ENCODE peak calls at places on chromosome 13, in four cellular contexts. W, U, F and C are unnamed samples.

GRCh38 chr13:29937836-29938235 is 87.4 kb upstream of the UBL3 start:
- DNase-seq in W (peak; percentile 32), U (no peak), F (no peak), C (no peak)

GRCh38 chr13:97000295-97000925 is 6.1 kb upstream of the OXGR1 start:
- DNase-seq in W (no peak), U (no peak), F (peak; percentile 73), C (peak; percentile 58)

GRCh38 chr13:112244495-112245177 is 131.5 kb upstream of the SPACA7 start:
- DNase-seq in W (no peak), U (peak; percentile 61), F (no peak), C (no peak)

GRCh38 chr13:60591348-60591747 is 194.3 kb downstream of the TDRD3 start:
- DNase-seq in W (no peak), U (no peak), F (peak; percentile 84), C (peak; percentile 43)

GRCh38 chr13:113064000-113064533 is 41.5 kb upstream of the F7 start:
- DNase-seq in W (no peak), U (no peak), F (no peak), C (no peak)

GRCh38 chr13:89465366-89465765 is 1794.2 kb downstream of the SLITRK5 start:
- DNase-seq in W (no peak), U (no peak), F (peak; percentile 7), C (peak; percentile 6)

GRCh38 chr13:83666126-83666525 is 216.1 kb downstream of the SLITRK1 start:
- DNase-seq in W (no peak), U (no peak), F (no peak), C (no peak)

GRCh38 chr13:50744261-50744660 is 99.2 kb downstream of the DLEU7 start:
- DNase-seq in W (no peak), U (no peak), F (no peak), C (no peak)

GRCh38 chr13:21475115-21475514 is 16.0 kb upstream of the ZDHHC20 start:
- DNase-seq in W (no peak), U (no peak), F (no peak), C (no peak)

GRCh38 chr13:54078271-54078670 is 1049.7 kb downstream of the OLFM4 start:
- DNase-seq in W (no peak), U (no peak), F (no peak), C (no peak)

GRCh38 chr13:106103779-106104178 is 431.7 kb downstream of the EFNB2 start:
- DNase-seq in W (no peak), U (no peak), F (peak; percentile 65), C (peak; percentile 88)

GRCh38 chr13:54029226-54029625 is 1000.6 kb downstream of the OLFM4 start:
- DNase-seq in W (no peak), U (no peak), F (no peak), C (no peak)

GRCh38 chr13:64579331-64579730 is 2650.8 kb downstream of the PCDH9 start:
- DNase-seq in W (no peak), U (no peak), F (no peak), C (no peak)

GRCh38 chr13:26324867-26325266 is 70.9 kb downstream of the CDK8 start:
- DNase-seq in W (no peak), U (no peak), F (no peak), C (no peak)

GRCh38 chr13:95714142-95714832 is 37.3 kb downstream of the DNAJC3 start:
- DNase-seq in W (no peak), U (no peak), F (peak; percentile 76), C (peak; percentile 59)

GRCh38 chr13:52925775-52926285 is 77.4 kb upstream of the PCDH8 start:
- DNase-seq in W (no peak), U (no peak), F (peak; percentile 1), C (no peak)

GRCh38 chr13:110298566-110299321 is 8.2 kb downstream of the COL4A1 start:
- DNase-seq in W (no peak), U (peak; percentile 84), F (peak; percentile 60), C (peak; percentile 70)

GRCh38 chr13:85497652-85498051 is 301.6 kb downstream of the SLITRK6 start:
- DNase-seq in W (no peak), U (no peak), F (peak; percentile 96), C (peak; percentile 53)

GRCh38 chr13:86864376-86864775 is 806.8 kb upstream of the SLITRK5 start:
- DNase-seq in W (no peak), U (no peak), F (no peak), C (no peak)

GRCh38 chr13:72886272-72887062 is 104.5 kb downstream of the PIBF1 start:
- DNase-seq in W (no peak), U (no peak), F (peak; percentile 74), C (peak; percentile 76)

GRCh38 chr13:91185294-91185863 is 162.1 kb upstream of the MIR17HG start:
- DNase-seq in W (no peak), U (no peak), F (peak; percentile 46), C (peak; percentile 6)

GRCh38 chr13:109671919-109672318 is 114.5 kb downstream of the IRS2 start:
- DNase-seq in W (no peak), U (no peak), F (no peak), C (no peak)

GRCh38 chr13:25987987-25988386 is 63.8 kb downstream of the SHISA2 start:
- DNase-seq in W (no peak), U (no peak), F (no peak), C (no peak)

GRCh38 chr13:99903140-99903539 is 68.4 kb downstream of the ZIC5 start:
- DNase-seq in W (no peak), U (no peak), F (no peak), C (no peak)

GRCh38 chr13:99902657-99903056 is 68.9 kb downstream of the ZIC5 start:
- DNase-seq in W (no peak), U (no peak), F (no peak), C (no peak)

GRCh38 chr13:99898421-99898820 is 73.1 kb downstream of the ZIC5 start:
- DNase-seq in W (no peak), U (no peak), F (no peak), C (no peak)

GRCh38 chr13:99896712-99897440 is 74.7 kb downstream of the ZIC5 start:
- DNase-seq in W (no peak), U (no peak), F (no peak), C (no peak)

DNA sequence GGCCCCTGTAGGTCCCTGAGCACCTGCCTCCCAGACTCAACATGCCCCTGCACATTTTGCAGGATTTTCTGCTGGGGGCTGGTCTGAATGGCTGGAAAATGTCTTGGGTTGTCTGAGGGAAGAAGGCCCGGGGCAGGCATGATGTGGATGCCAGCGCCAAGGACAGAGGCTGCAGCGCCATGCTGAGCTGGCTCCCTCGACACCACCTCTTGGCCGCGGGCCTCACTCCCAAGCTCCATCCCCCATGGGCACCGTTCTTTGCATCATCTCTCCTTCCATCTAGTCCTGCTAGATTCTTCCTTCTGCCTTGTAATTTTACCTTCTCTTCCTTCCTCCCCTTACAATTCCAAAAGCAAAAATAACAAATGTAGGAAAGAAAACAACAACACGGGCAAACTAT is 70.6 kb downstream of the ZIC5 start:
- DNase-seq in W (no peak), U (no peak), F (no peak), C (no peak)
- H3K4me3 ChIP-seq in W (no peak overlapping the region), U (no peak overlapping the region), F (no peak overlapping the region), C (no peak overlapping the region)

DNA sequence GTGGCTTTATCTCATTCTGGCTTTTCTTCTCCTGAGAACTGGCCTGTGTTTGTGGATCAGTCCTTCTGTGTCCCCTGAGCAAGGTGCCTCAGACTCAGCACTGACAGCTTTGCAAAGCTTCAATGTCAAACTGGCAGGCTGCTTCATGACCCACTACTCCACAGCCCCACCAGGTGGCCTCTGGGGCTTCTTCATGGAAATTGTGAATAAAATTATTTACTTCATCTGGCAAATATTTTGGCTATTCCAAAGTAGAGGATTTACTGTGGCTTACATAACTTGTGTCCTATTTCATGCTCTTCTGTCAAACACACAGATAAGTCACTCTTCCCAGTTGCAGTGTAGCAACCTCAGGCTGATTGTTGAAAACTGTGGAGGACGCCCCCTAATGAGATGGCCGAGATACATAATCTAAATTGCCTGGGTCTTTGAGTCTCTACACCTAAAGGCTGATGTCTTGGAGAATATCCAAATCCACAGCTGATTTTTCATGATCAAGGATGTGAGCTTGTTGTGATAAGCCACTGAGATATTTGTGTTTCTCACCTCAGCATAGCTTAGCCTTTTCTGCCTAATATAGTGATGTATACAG is 721.9 kb upstream of the SLC10A2 start:
- DNase-seq in W (no peak), U (no peak), F (peak; percentile 7), C (no peak)
- TF ChIP-seq CTCF in W (no peak), U (no peak), F (peak; percentile 29), C (peak; percentile 5)

DNA sequence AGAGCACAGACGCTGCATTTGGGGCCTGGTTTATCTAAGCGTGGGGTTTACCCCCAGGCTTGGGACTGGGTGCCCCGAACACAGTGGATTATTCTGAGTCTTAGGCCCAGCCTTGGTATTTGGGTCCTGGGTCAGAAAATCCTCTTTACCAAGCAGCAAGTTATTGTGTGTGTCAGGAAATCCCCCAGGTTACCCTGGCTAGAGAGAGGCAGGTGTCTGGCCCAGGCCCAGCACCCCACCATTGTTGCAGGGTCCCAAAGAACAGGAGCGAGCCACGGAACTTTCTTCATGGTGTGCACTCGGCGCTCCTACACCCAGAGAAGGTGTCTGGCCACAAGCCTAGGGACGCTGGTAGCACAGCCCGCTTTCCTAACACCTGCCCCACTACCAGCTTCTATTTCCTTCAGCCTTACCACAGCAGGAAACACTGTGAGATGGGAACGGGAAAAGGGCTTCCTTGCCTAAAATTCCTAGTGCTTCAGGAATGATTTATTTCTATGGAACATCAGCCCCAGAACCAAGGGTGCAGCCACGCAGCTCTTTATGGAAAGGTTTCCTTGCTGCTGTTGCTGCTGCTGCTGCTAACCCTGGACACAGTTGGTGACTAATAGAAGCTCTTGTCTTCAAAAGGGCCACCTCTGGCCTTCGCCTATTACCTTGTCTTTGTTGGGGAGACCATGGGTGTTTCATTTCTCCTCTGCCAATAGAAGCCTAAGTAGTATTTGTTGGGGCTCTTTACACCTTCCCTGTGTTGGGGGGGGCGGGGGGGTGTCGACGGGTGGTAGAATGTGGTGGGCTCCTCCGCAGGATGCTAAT is 7.5 kb upstream of the CDX2 start:
- DNase-seq in W (no peak), U (no peak), F (no peak), C (no peak)
- H3K4me3 ChIP-seq in W (peak overlapping the region; percentile 60), U (no peak overlapping the region), F (no peak overlapping the region), C (no peak overlapping the region)

DNA sequence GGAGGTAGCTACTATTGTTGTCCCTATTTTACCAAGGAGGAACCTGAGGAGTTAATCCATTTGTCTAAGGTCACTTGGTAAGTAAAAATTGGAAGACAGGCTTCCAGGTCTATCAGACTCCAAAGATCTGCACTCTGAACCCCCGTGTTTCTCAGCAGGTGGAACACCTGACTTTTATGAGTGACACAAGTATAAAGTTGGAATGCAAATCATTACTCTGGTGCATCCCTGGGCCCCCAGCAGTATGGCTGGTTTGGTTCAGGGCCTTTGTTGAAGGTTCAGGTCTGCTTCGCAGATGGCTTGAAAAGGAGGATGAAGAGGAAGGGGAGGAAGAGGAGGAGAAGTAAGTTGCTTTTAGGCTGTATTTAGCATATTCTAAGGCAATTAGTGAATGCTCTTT is 46.0 kb downstream of the RGCC start:
- DNase-seq in W (no peak), U (no peak), F (no peak), C (no peak)
- TF ChIP-seq CTCF in W (no peak), U (no peak), F (no peak), C (no peak)

GRCh38 chr13:94712812-94713555 is 639 bp upstream of the SOX21 start:
- DNase-seq in W (no peak), U (no peak), F (peak; percentile 65), C (peak; percentile 74)

GRCh38 chr13:94716016-94716415 is 3.7 kb upstream of the SOX21 start:
- DNase-seq in W (no peak), U (no peak), F (no peak), C (no peak)

GRCh38 chr13:94712287-94712811 is at the start of gene SOX21:
- DNase-seq in W (no peak), U (no peak), F (no peak), C (peak; percentile 5)

GRCh38 chr13:94711561-94712286 is 621 bp downstream of the SOX21 start:
- DNase-seq in W (no peak), U (no peak), F (peak; percentile 23), C (peak; percentile 36)

GRCh38 chr13:94713556-94714182 is 1.3 kb upstream of the SOX21 start:
- DNase-seq in W (no peak), U (no peak), F (no peak), C (no peak)
- H3K4me3 ChIP-seq in W (no peak overlapping the region), U (peak overlapping the region; percentile 59), F (no peak overlapping the region), C (no peak overlapping the region)

GRCh38 chr13:107678075-107678689 is 537.2 kb downstream of the LIG4 start:
- DNase-seq in W (no peak), U (no peak), F (no peak), C (no peak)
- TF ChIP-seq CTCF in W (no peak), U (no peak), F (no peak), C (no peak)